ENCODE peak calls at places on chromosomes 12 and 14, in five cellular contexts. G is neuronal stem cell, N is psoas muscle, Y is prostate gland, Z is ovary. K is an unnamed sample.

GRCh38 chr12:122894173-122895121 is 1.5 kb downstream of the VPS37B start:
- DNase-seq in N (no peak), Z (no peak), Y (no peak), G (no peak), K (no peak)

GRCh38 chr12:29168000-29168399 is 18.9 kb downstream of the FAR2 start:
- DNase-seq in Z (no peak), Y (no peak), N (no peak), G (no peak), K (no peak)

GRCh38 chr12:98532687-98533304 is 17.4 kb downstream of the TMPO start:
- DNase-seq in N (no peak), G (peak; percentile 24), Z (no peak), Y (no peak), K (no peak)

GRCh38 chr14:24607635-24608492 is 1.6 kb downstream of the GZMH start:
- DNase-seq in N (no peak), Z (no peak), Y (no peak), G (no peak), K (no peak)

GRCh38 chr14:74793506-74794155 is 30.5 kb downstream of the YLPM1 start:
- DNase-seq in Z (no peak), N (no peak), Y (no peak), G (no peak), K (no peak)

GRCh38 chr12:129701536-129702165 is 202.2 kb downstream of the TMEM132D start:
- DNase-seq in N (no peak), Z (no peak), G (no peak), Y (no peak), K (no peak)

GRCh38 chr14:69316449-69317391 is 56.8 kb downstream of the GALNT16 start:
- DNase-seq in N (peak; percentile 74), G (no peak), Y (no peak), Z (peak; percentile 63), K (no peak)

GRCh38 chr12:10392394-10392930 is 2.6 kb upstream of the KLRK1 start:
- DNase-seq in Y (peak; percentile 66), N (peak; percentile 65), Z (no peak), G (no peak), K (no peak)

GRCh38 chr12:124928095-124928911 is 13.9 kb upstream of the UBC start:
- DNase-seq in Z (peak; percentile 89), Y (peak; percentile 23), N (peak; percentile 92), G (no peak), K (peak; percentile 24)

GRCh38 chr12:90163975-90164374 is 455.3 kb upstream of the ATP2B1 start:
- DNase-seq in Y (no peak), N (no peak), Z (no peak), G (no peak), K (no peak)

GRCh38 chr14:34614638-34615037 is 15.3 kb downstream of the SNX6 start:
- DNase-seq in Y (no peak), G (no peak), N (no peak), Z (no peak), K (no peak)

GRCh38 chr14:100824946-100825690 is 800 bp upstream of the MEG3 start:
- DNase-seq in Y (no peak), N (no peak), Z (peak; percentile 49), G (no peak), K (no peak)

GRCh38 chr12:23674064-23674463 is 275.4 kb downstream of the SOX5 start:
- DNase-seq in Z (no peak), Y (no peak), N (no peak), G (no peak), K (no peak)

GRCh38 chr14:98168196-98168985 is 1103.6 kb downstream of the BCL11B start:
- DNase-seq in G (no peak), Z (no peak), N (no peak), Y (no peak), K (no peak)

DNA sequence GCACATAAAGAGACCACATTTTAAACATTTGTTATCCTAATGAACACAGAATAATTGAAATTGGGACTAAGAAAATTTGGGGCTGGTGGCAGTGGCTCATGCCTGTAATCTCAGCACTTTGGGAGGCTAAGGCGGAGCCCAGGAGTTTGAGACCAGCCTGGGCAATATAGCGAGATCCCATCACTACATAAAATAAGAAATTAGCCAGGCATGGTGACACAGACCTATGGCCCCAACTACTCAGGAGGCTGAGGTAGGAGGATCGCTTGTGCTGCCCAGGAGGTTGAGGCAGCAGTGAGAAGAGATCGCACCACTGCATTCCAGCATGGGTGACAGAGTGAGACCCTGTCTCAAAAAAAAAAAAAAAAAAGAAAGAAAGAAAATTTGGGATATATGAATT is 59.7 kb downstream of the CPM start:
- DNase-seq in N (no peak), Y (no peak), Z (no peak), G (no peak), K (no peak)
- H3K27ac ChIP-seq in N (no peak overlapping the region), Y (no peak overlapping the region), Z (no peak overlapping the region), G (no peak overlapping the region), K (no peak overlapping the region)

DNA sequence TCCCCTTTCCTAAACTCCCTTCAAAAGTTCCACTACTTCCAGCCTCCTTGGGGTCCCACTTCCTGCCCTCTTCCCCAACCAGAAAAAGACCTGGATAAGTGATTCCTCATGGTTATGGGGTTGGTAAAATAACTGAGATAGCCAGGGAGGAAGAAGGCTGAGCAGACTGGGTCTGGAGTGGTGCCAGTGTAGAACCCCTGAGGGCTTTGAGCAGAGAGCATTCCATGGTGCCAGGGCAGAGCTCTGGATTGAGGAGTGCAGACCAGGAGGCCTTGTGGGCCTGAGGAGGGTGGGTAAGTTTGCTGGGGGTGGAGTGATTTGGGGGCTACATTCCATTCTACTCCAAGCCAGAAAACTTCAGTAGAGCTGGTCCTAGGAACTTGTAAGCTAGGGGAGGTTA is 9.5 kb upstream of the CISTR start:
- DNase-seq in G (no peak), Z (no peak), N (no peak), Y (no peak), K (no peak)
- H3K27me3 ChIP-seq in G (peaks cover 11% of the 10 kb centered on the region), Z (no peaks in the 10 kb centered on the region), N (peaks cover 3% of the 10 kb centered on the region), Y (peaks cover 8% of the 10 kb centered on the region), K (peaks cover 40% of the 10 kb centered on the region)

GRCh38 chr14:95507701-95508103 is 8.7 kb downstream of the SYNE3 start:
- DNase-seq in Z (peak; percentile 38), N (no peak), Y (no peak), G (no peak), K (no peak)

GRCh38 chr14:95509512-95509911 is 6.9 kb downstream of the SYNE3 start:
- DNase-seq in N (no peak), Z (peak; percentile 19), Y (no peak), G (no peak), K (no peak)

GRCh38 chr14:95508377-95508776 is 8.1 kb downstream of the SYNE3 start:
- DNase-seq in Y (no peak), G (no peak), N (no peak), Z (peak; percentile 28), K (no peak)

GRCh38 chr14:95505030-95505589 is 11.3 kb downstream of the SYNE3 start:
- DNase-seq in G (no peak), Y (no peak), N (no peak), Z (no peak), K (no peak)

DNA sequence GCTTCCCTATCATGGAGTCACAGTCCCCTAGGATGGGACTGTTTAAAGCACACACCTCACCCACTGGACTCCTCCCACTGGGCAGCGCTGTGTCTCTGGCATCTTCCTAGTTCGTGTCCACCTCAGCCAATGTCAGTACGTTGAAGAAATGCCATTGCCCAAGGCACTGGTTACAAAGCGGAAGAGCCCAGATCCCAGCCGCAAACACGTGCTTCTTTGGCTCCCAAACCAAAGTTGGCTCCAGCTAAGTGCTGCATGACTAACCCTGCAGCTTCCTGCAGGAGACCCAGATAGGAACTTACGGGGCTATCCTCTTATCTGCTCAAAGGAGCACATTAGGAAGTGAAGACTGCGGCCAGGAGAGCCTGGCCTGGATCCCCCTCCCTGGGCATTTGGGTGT is 9.3 kb downstream of the SYNE3 start:
- DNase-seq in N (peak; percentile 89), Y (peak; percentile 71), G (no peak), Z (peak; percentile 63), K (no peak)
- H3K4me1 ChIP-seq in N (peaks cover 60% of the 10 kb centered on the region), Y (no peaks in the 10 kb centered on the region), G (no peaks in the 10 kb centered on the region), Z (peaks cover 8% of the 10 kb centered on the region), K (peaks cover 31% of the 10 kb centered on the region)

DNA sequence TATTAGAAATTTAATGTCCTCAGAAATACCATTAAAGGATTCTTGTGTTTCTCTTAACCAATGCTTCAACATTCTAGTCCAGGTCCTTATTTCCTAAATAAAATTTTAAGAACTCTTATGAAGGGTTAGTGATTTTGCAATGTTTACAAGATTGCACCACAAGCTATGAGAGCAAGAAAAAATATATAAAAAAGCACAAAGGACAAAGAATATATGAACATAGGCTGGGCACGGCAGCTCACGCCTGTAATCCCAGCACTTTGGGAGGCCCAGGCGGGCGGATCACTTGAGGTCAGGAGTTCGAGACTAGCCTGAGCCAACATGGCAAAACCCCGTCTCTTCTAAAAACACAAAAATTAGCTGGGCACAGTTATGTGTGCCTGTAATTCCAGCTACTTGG is 7.6 kb downstream of the RACGAP1 start:
- DNase-seq in Z (no peak), Y (no peak), N (no peak), G (no peak), K (no peak)
- H3K27ac ChIP-seq in Z (no peak overlapping the region), Y (no peak overlapping the region), N (no peak overlapping the region), G (no peak overlapping the region), K (no peak overlapping the region)

GRCh38 chr12:49288922-49289555 is 5.9 kb upstream of the PRPH start:
- DNase-seq in Z (no peak), G (no peak), Y (no peak), N (no peak), K (no peak)
- H3K27me3 ChIP-seq in Z (no peaks in the 10 kb centered on the region), G (peaks cover 23% of the 10 kb centered on the region), Y (no peaks in the 10 kb centered on the region), N (no peaks in the 10 kb centered on the region), K (no peaks in the 10 kb centered on the region)

GRCh38 chr14:67643671-67644070 is 24.0 kb downstream of the ARG2 start:
- DNase-seq in Y (no peak), Z (no peak), G (no peak), N (no peak), K (no peak)

GRCh38 chr14:67641902-67642749 is 22.4 kb downstream of the ARG2 start:
- DNase-seq in Z (no peak), N (no peak), G (no peak), Y (no peak), K (no peak)

GRCh38 chr14:67645414-67645813 is 25.7 kb downstream of the ARG2 start:
- DNase-seq in Y (no peak), G (no peak), N (no peak), Z (no peak), K (no peak)

GRCh38 chr14:67644428-67644827 is 24.7 kb downstream of the ARG2 start:
- DNase-seq in Y (no peak), G (no peak), Z (no peak), N (no peak), K (no peak)

DNA sequence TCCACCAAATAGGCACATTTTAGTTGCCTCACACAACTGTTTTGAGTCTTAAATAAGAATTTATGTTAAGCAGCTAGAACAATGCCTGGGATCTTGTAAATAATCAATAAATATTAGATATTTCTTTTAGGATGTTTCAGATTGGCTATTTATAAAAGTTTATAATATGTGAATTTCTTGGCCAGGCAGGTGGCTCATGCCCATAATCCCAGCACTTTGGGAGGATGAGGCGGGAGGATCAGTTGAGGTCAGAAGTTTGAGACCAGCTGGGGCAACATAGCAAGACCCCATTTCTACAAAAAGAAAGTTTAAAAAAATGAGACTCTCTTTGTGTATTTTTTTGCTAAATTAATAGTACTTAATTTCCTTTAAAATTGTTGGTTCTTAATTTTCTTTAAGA is 21.8 kb downstream of the ARG2 start:
- DNase-seq in Y (no peak), N (no peak), Z (no peak), G (no peak), K (no peak)
- H3K4me1 ChIP-seq in Y (no peaks in the 10 kb centered on the region), N (no peaks in the 10 kb centered on the region), Z (no peaks in the 10 kb centered on the region), G (no peaks in the 10 kb centered on the region), K (no peaks in the 10 kb centered on the region)

GRCh38 chr14:30621954-30622830 is at the start of gene SCFD1:
- DNase-seq in Y (peak; percentile 93), G (peak; percentile 82), N (peak; percentile 97), Z (peak; percentile 94), K (peak; percentile 87)
- H3K27ac ChIP-seq in Y (peak within 1 kb of the TSS; percentile 85), G (peak within 1 kb of the TSS; percentile 90), N (peak within 1 kb of the TSS; percentile 94), Z (peak within 1 kb of the TSS; percentile 58), K (peak within 1 kb of the TSS; percentile 74)